ENCODE peak calls at places on chromosomes 7 and 10, in five cellular contexts. J is MCF 10A, T is MM.1S, M is dorsolateral prefrontal cortex, C is Calu3. U is an unnamed sample.

GRCh38 chr10:114772496-114773196 is 48.9 kb upstream of the FHIP2A start:
- DNase-seq in J (no peak), C (no peak), M (no peak), T (no peak), U (no peak)

GRCh38 chr10:103781329-103782061 is 73.9 kb downstream of the SH3PXD2A start:
- DNase-seq in C (no peak), T (peak; percentile 80), M (no peak), J (peak; percentile 66), U (peak; percentile 91)

GRCh38 chr10:86945361-86946214 is 11.8 kb downstream of the MMRN2 start:
- DNase-seq in C (peak; percentile 28), T (no peak), J (peak; percentile 78), M (no peak), U (no peak)

GRCh38 chr7:46003896-46004875 is 83.1 kb upstream of the IGFBP3 start:
- DNase-seq in T (peak; percentile 80), C (peak; percentile 76), J (peak; percentile 80), M (no peak), U (no peak)

GRCh38 chr10:11265486-11265885 is 247.8 kb downstream of the CELF2 start:
- DNase-seq in M (no peak), T (no peak), J (no peak), C (no peak), U (no peak)

GRCh38 chr7:86776136-86776535 is 132.4 kb downstream of the GRM3 start:
- DNase-seq in C (no peak), M (no peak), J (no peak), T (no peak), U (no peak)

GRCh38 chr10:4519691-4520402 is 306.2 kb upstream of the AKR1E2 start:
- DNase-seq in C (no peak), M (no peak), J (peak; percentile 92), T (no peak), U (no peak)

GRCh38 chr7:76232698-76233097 is 31.0 kb downstream of the SRRM3 start:
- DNase-seq in C (no peak), T (no peak), M (peak; percentile 47), J (no peak), U (no peak)

GRCh38 chr7:133253522-133253882 is 624 bp downstream of the EXOC4 start:
- DNase-seq in M (no peak), J (peak; percentile 16), T (peak; percentile 60), C (peak; percentile 2), U (no peak)

GRCh38 chr10:54372164-54372563 is 428.9 kb downstream of the PCDH15 start:
- DNase-seq in T (no peak), C (no peak), M (no peak), J (no peak), U (no peak)

GRCh38 chr7:123770378-123770777 is 21.6 kb upstream of the WASL start:
- DNase-seq in T (no peak), C (peak; percentile 24), J (peak; percentile 97), M (no peak), U (no peak)

GRCh38 chr7:2932761-2933251 is 88.7 kb upstream of the GNA12 start:
- DNase-seq in C (no peak), J (no peak), M (no peak), T (no peak), U (no peak)

GRCh38 chr7:95205821-95206220 is 118.5 kb downstream of the PON1 start:
- DNase-seq in C (no peak), M (no peak), T (no peak), J (peak; percentile 39), U (no peak)

GRCh38 chr7:116672596-116673503 is 854 bp downstream of the MET start:
- DNase-seq in J (peak; percentile 59), C (peak; percentile 12), T (no peak), M (no peak), U (no peak)

GRCh38 chr7:101557421-101557820 is 71.7 kb downstream of the MYL10 start:
- DNase-seq in M (no peak), T (no peak), J (no peak), C (no peak), U (no peak)

GRCh38 chr7:157493017-157493416 is 156.2 kb downstream of the DNAJB6 start:
- DNase-seq in T (no peak), J (peak; percentile 13), M (no peak), C (peak; percentile 49), U (no peak)

GRCh38 chr7:143390773-143391114 is 9.6 kb downstream of the ZYX start:
- DNase-seq in T (no peak), M (no peak), J (no peak), C (no peak), U (no peak)

GRCh38 chr7:157707983-157708720 is 371.3 kb downstream of the DNAJB6 start:
- DNase-seq in J (no peak), M (peak; percentile 20), T (no peak), C (no peak), U (no peak)

GRCh38 chr7:157662110-157662791 is 325.4 kb downstream of the DNAJB6 start:
- DNase-seq in J (no peak), C (no peak), M (no peak), T (no peak), U (no peak)

GRCh38 chr7:32583791-32584190 is 88.5 kb downstream of the AVL9 start:
- DNase-seq in C (no peak), T (no peak), M (no peak), J (no peak), U (peak; percentile 63)

GRCh38 chr10:13904053-13904452 is 317.3 kb downstream of the PRPF18 start:
- DNase-seq in T (no peak), J (no peak), M (no peak), C (no peak), U (no peak)

GRCh38 chr7:117809958-117810357 is 63.3 kb downstream of the CTTNBP2 start:
- DNase-seq in J (no peak), M (no peak), C (peak; percentile 12), T (peak; percentile 71), U (no peak)

GRCh38 chr10:6222755-6223154 is 20.0 kb downstream of the PFKFB3 start:
- DNase-seq in J (no peak), M (no peak), C (no peak), T (no peak), U (no peak)

GRCh38 chr7:142612264-142612881 is 136.9 kb upstream of the PRSS1 start:
- DNase-seq in T (no peak), M (peak; percentile 10), C (no peak), J (no peak), U (no peak)

GRCh38 chr7:25389489-25390106 is 161.3 kb upstream of the NPVF start:
- DNase-seq in M (peak; percentile 56), T (peak; percentile 59), C (peak; percentile 54), J (peak; percentile 61), U (peak; percentile 23)

GRCh38 chr7:132178393-132178765 is 397.9 kb downstream of the PLXNA4 start:
- DNase-seq in M (no peak), J (no peak), T (no peak), C (no peak), U (no peak)

GRCh38 chr7:123622660-123623386 is 21.2 kb downstream of the ASB15 start:
- DNase-seq in J (peak; percentile 57), M (no peak), C (no peak), T (no peak), U (no peak)

DNA sequence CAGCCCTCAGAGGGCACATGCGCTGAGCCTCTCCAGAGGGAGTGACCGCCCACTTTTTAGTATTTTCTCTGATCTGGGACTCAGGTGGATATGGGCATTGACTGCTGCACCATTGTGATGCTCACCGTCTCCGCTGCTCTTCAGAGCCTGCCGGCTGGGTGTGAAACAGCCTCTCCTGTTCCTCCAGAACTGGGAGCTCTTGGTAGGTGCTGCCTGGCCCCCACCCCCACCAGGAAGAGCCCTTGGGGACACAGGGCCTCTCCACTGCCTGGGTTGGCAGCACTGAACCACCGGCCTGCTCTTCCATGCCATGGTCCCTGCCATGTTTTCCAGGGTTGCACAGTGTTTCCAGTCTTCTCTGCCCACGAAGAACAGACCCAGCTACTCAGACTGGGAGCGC is 36.3 kb downstream of the ARHGAP22 start:
- DNase-seq in C (no peak), J (no peak), T (no peak), M (no peak), U (no peak)
- TF ChIP-seq CTCF in C (no peak), J (no peak), T (no peak), M (no peak), U (no peak)

GRCh38 chr10:28410420-28411135 is 107.7 kb upstream of the MPP7 start:
- DNase-seq in C (no peak), M (no peak), J (no peak), T (no peak), U (no peak)
- TF ChIP-seq CTCF in C (no peak), M (no peak), J (no peak), T (no peak), U (no peak)

GRCh38 chr10:97709746-97710078 is 3.8 kb upstream of the MARVELD1 start:
- DNase-seq in C (no peak), T (no peak), J (no peak), M (no peak), U (no peak)
- TF ChIP-seq CTCF in C (no peak), T (no peak), J (no peak), M (peak; percentile 14), U (no peak)

GRCh38 chr10:107264742-107265141 is 100.2 kb upstream of the SORCS1 start:
- DNase-seq in M (no peak), J (peak; percentile 55), C (no peak), T (no peak), U (no peak)
- TF ChIP-seq CTCF in M (no peak), J (no peak), C (no peak), T (no peak), U (no peak)

GRCh38 chr10:58014436-58014835 is 253.3 kb downstream of the IPMK start:
- DNase-seq in M (no peak), C (no peak), T (no peak), J (no peak), U (no peak)

GRCh38 chr10:58019863-58020537 is 247.7 kb downstream of the IPMK start:
- DNase-seq in T (no peak), C (no peak), M (no peak), J (no peak), U (no peak)

GRCh38 chr10:58016614-58017013 is 251.1 kb downstream of the IPMK start:
- DNase-seq in C (no peak), J (no peak), T (no peak), M (no peak), U (no peak)

GRCh38 chr10:58013406-58013805 is 254.3 kb downstream of the IPMK start:
- DNase-seq in T (no peak), M (no peak), C (no peak), J (no peak), U (no peak)

DNA sequence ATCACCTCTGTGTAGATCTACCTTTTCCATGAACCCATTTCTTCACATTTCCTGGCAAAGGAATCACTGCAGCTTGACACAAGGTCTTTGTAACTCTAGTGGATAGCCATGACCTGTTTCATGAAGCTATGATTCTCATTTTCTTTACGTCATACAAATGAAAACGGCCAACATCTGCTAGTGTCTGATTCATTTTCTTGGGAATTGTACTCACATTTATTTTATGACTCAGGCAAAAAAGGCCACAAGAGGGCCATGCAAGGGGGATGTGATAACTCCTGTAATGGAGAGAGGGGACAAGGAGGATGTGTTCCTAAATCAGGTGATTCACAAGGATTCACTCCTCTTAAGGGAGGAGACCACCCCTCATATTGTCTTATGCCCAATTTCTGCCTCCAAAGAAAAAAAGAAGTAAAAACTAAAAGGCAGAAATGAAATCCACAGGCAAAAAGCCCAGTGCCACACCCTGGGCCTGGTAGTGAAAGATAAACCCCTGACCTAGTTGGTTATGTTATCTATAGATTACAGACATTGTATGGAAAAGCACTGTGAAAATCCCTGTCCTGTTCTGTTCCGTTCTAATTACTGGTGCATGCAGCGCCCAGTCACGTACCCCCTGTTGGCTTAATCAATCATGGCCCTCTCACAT is 249.9 kb downstream of the IPMK start:
- DNase-seq in C (peak; percentile 26), J (peak; percentile 75), M (no peak), T (no peak), U (peak; percentile 25)
- TF ChIP-seq CTCF in C (peak; percentile 6), J (peak; percentile 22), M (no peak), T (no peak), U (peak; percentile 22)

GRCh38 chr7:149284850-149285580 is 23.0 kb downstream of the ZNF783 start:
- DNase-seq in J (peak; percentile 87), T (peak; percentile 100), C (peak; percentile 99), M (peak; percentile 97), U (peak; percentile 48)
- TF ChIP-seq CTCF in J (no peak), T (peak; percentile 64), C (no peak), M (peak; percentile 33), U (no peak)